ENCODE peak calls at places on chromosomes 2 and 18, in ten cellular contexts. G is small intestine, J is BJ, Y is ureter, L is NCI-H1105, W is hypothalamus, B is aorta, U is tibial artery, F is amygdala, C is left lobe of liver. O is an unnamed sample.

GRCh38 chr2:96116424-96116878 is at the start of gene ADRA2B:
- DNase-seq in G (peak), J (no peak), Y (peak), L (no peak), W (peak), B (peak), U (no peak), F (no peak), C (peak), O (no peak)

GRCh38 chr2:61536723-61537581 is 1.2 kb downstream of the XPO1 start:
- DNase-seq in G (peak), J (peak), Y (peak), L (peak), W (peak), B (peak), U (peak), F (peak), C (peak), O (peak)

GRCh38 chr2:9703085-9703641 is 72.4 kb upstream of the YWHAQ start:
- DNase-seq in G (no peak), J (peak), Y (no peak), L (no peak), W (no peak), B (peak), U (peak), F (peak), C (no peak), O (no peak)

GRCh38 chr2:222884765-222885424 is 24.1 kb downstream of the ACSL3 start:
- DNase-seq in G (no peak), J (no peak), Y (no peak), L (no peak), W (no peak), B (no peak), U (no peak), F (no peak), C (no peak), O (no peak)

GRCh38 chr2:31270871-31271270 is 36.9 kb downstream of the EHD3 start:
- DNase-seq in G (no peak), J (peak), Y (no peak), L (no peak), W (no peak), B (no peak), U (no peak), F (no peak), C (no peak), O (no peak)

GRCh38 chr18:76275913-76276312 is 219.1 kb downstream of the ZNF516 start:
- DNase-seq in G (no peak), J (no peak), Y (no peak), L (no peak), W (no peak), B (no peak), U (no peak), F (no peak), C (no peak), O (no peak)

GRCh38 chr2:112726487-112727190 is 5.8 kb downstream of the NT5DC4 start:
- DNase-seq in G (peak), J (no peak), Y (peak), L (peak), W (peak), B (peak), U (peak), F (peak), C (peak), O (peak)

GRCh38 chr2:27326536-27326935 is 3.6 kb upstream of the MPV17 start:
- DNase-seq in G (no peak), J (no peak), Y (no peak), L (no peak), W (no peak), B (no peak), U (no peak), F (no peak), C (no peak), O (no peak)

GRCh38 chr18:45566025-45566740 is 49.1 kb upstream of the SLC14A2 start:
- DNase-seq in G (no peak), J (peak), Y (peak), L (no peak), W (no peak), B (peak), U (peak), F (no peak), C (no peak), O (no peak)

GRCh38 chr2:25062461-25062860 is 20.6 kb downstream of the EFR3B start:
- DNase-seq in G (no peak), J (no peak), Y (no peak), L (no peak), W (peak), B (no peak), U (no peak), F (peak), C (no peak), O (peak)

GRCh38 chr2:23926289-23926749 is 604 bp downstream of the ATAD2B start:
- DNase-seq in G (no peak), J (no peak), Y (peak), L (no peak), W (peak), B (peak), U (no peak), F (peak), C (peak), O (no peak)

GRCh38 chr2:32910883-32911598 is 35.7 kb upstream of the LTBP1 start:
- DNase-seq in G (no peak), J (no peak), Y (no peak), L (no peak), W (no peak), B (no peak), U (no peak), F (no peak), C (no peak), O (no peak)

GRCh38 chr2:159089543-159089942 is 121.1 kb downstream of the TANC1 start:
- DNase-seq in G (no peak), J (no peak), Y (no peak), L (no peak), W (peak), B (no peak), U (no peak), F (no peak), C (no peak), O (peak)

GRCh38 chr18:13437034-13437433 is 218.5 kb downstream of the LDLRAD4 start:
- DNase-seq in G (no peak), J (no peak), Y (no peak), L (no peak), W (no peak), B (no peak), U (no peak), F (no peak), C (no peak), O (peak)

GRCh38 chr18:50559750-50560680 is at the start of gene MAPK4:
- DNase-seq in G (peak), J (no peak), Y (peak), L (peak), W (peak), B (no peak), U (no peak), F (peak), C (peak), O (no peak)

GRCh38 chr18:28059861-28060260 is 117.1 kb downstream of the CDH2 start:
- DNase-seq in G (no peak), J (no peak), Y (no peak), L (no peak), W (no peak), B (no peak), U (no peak), F (no peak), C (no peak), O (no peak)

GRCh38 chr2:126864861-126865260 is 33.8 kb upstream of the TEX51 start:
- DNase-seq in G (no peak), J (no peak), Y (no peak), L (no peak), W (no peak), B (no peak), U (no peak), F (no peak), C (peak), O (no peak)

GRCh38 chr2:11155326-11156059 is at the start of gene SLC66A3:
- DNase-seq in G (no peak), J (peak), Y (no peak), L (peak), W (no peak), B (no peak), U (peak), F (no peak), C (no peak), O (no peak)

GRCh38 chr2:60351321-60351720 is 202.1 kb downstream of the BCL11A start:
- DNase-seq in G (no peak), J (no peak), Y (no peak), L (no peak), W (no peak), B (no peak), U (no peak), F (no peak), C (no peak), O (no peak)

GRCh38 chr2:197426723-197427122 is 8.1 kb downstream of the SF3B1 start:
- DNase-seq in G (no peak), J (no peak), Y (no peak), L (no peak), W (no peak), B (no peak), U (no peak), F (no peak), C (no peak), O (no peak)

GRCh38 chr2:70772486-70773155 is 4.6 kb upstream of the ADD2 start:
- DNase-seq in G (no peak), J (no peak), Y (no peak), L (no peak), W (no peak), B (no peak), U (no peak), F (no peak), C (no peak), O (no peak)

GRCh38 chr2:241852116-241852980 is 6.3 kb downstream of the PDCD1 start:
- DNase-seq in G (no peak), J (no peak), Y (peak), L (no peak), W (no peak), B (peak), U (no peak), F (no peak), C (no peak), O (no peak)

GRCh38 chr18:63907649-63908048 is at the start of gene SERPINB10:
- DNase-seq in G (no peak), J (no peak), Y (no peak), L (no peak), W (no peak), B (no peak), U (no peak), F (no peak), C (no peak), O (no peak)

GRCh38 chr18:60452424-60452823 is 79.8 kb upstream of the MC4R start:
- DNase-seq in G (no peak), J (peak), Y (no peak), L (no peak), W (no peak), B (no peak), U (no peak), F (no peak), C (no peak), O (no peak)

GRCh38 chr2:178238144-178238521 is 43.8 kb downstream of the OSBPL6 start:
- DNase-seq in G (no peak), J (no peak), Y (no peak), L (no peak), W (no peak), B (no peak), U (no peak), F (no peak), C (no peak), O (no peak)

GRCh38 chr18:79645291-79645983 is 34.2 kb upstream of the CTDP1 start:
- DNase-seq in G (no peak), J (no peak), Y (no peak), L (no peak), W (no peak), B (no peak), U (no peak), F (no peak), C (peak), O (no peak)

GRCh38 chr2:216535454-216535995 is 36.9 kb downstream of the RPL37A start:
- DNase-seq in G (no peak), J (peak), Y (peak), L (no peak), W (no peak), B (peak), U (peak), F (no peak), C (no peak), O (no peak)

GRCh38 chr2:143158098-143158497 is 28.9 kb downstream of the ARHGAP15 start:
- DNase-seq in G (no peak), J (no peak), Y (no peak), L (no peak), W (no peak), B (no peak), U (no peak), F (no peak), C (no peak), O (no peak)

GRCh38 chr2:10166489-10167295 is 44.2 kb downstream of the RRM2 start:
- DNase-seq in G (peak), J (no peak), Y (no peak), L (peak), W (no peak), B (no peak), U (no peak), F (no peak), C (no peak), O (no peak)

GRCh38 chr2:20198001-20198400 is 26.9 kb downstream of the SDC1 start:
- DNase-seq in G (peak), J (no peak), Y (peak), L (peak), W (no peak), B (no peak), U (no peak), F (no peak), C (no peak), O (no peak)

GRCh38 chr2:96105994-96106393 is 10.4 kb downstream of the ADRA2B start:
- DNase-seq in G (no peak), J (no peak), Y (no peak), L (no peak), W (no peak), B (no peak), U (no peak), F (no peak), C (no peak), O (no peak)

GRCh38 chr2:218026676-218027425 is 24.1 kb upstream of the TNS1 start:
- DNase-seq in G (no peak), J (no peak), Y (peak), L (no peak), W (no peak), B (peak), U (peak), F (peak), C (peak), O (no peak)

GRCh38 chr2:236916181-236916580 is 169.5 kb upstream of the COPS8 start:
- DNase-seq in G (peak), J (no peak), Y (peak), L (no peak), W (peak), B (no peak), U (no peak), F (peak), C (no peak), O (no peak)